ENCODE peak calls at places on chromosomes 3 and 15, in eight cellular contexts. M, H, T, O, L, S, K and X are unnamed samples.

GRCh38 chr3:10764314-10765051 is 51.5 kb upstream of the SLC6A11 start:
- DNase-seq in M (no peak), L (no peak), T (no peak), S (no peak), O (no peak), H (no peak), K (peak; percentile 38), X (no peak)

GRCh38 chr15:65923264-65923663 is 54.0 kb downstream of the RAB11A start:
- DNase-seq in L (no peak), T (no peak), H (no peak), K (no peak), M (no peak), O (no peak), S (no peak), X (no peak)

GRCh38 chr15:94370197-94370987 is 139.0 kb downstream of the MCTP2 start:
- DNase-seq in H (no peak), T (no peak), L (no peak), K (no peak), S (no peak), O (no peak), M (no peak), X (no peak)

GRCh38 chr3:163422671-163423070 is 1655.6 kb downstream of the SI start:
- DNase-seq in M (no peak), K (no peak), L (no peak), S (no peak), T (no peak), O (no peak), H (no peak), X (no peak)

GRCh38 chr3:19947549-19948071 is 713 bp downstream of the RAB5A start:
- DNase-seq in K (peak; percentile 83), O (peak; percentile 71), T (no peak), L (peak; percentile 60), H (peak; percentile 66), M (peak; percentile 56), S (no peak), X (peak; percentile 58)

GRCh38 chr15:67035886-67036285 is 29.5 kb upstream of the SMAD3 start:
- DNase-seq in S (no peak), K (no peak), H (no peak), T (no peak), M (no peak), L (no peak), O (no peak), X (no peak)

GRCh38 chr15:90382305-90382704 is 5.7 kb upstream of the IQGAP1 start:
- DNase-seq in O (no peak), H (no peak), T (no peak), M (no peak), L (no peak), S (no peak), K (peak; percentile 41), X (no peak)

GRCh38 chr15:48559270-48559669 is 86.2 kb downstream of the FBN1 start:
- DNase-seq in S (peak; percentile 70), L (no peak), T (no peak), O (no peak), H (peak; percentile 68), K (no peak), M (no peak), X (no peak)

GRCh38 chr15:29871401-29871800 is 49.1 kb upstream of the TJP1 start:
- DNase-seq in K (no peak), S (peak; percentile 38), T (peak; percentile 63), O (no peak), L (no peak), M (no peak), H (no peak), X (no peak)

GRCh38 chr15:90481023-90481422 is 48.7 kb upstream of the CRTC3 start:
- DNase-seq in H (no peak), S (no peak), K (no peak), T (no peak), M (no peak), O (no peak), L (no peak), X (no peak)